ENCODE peak calls at places on chromosome 19, in ten cellular contexts. E is RPMI8226; W is stimulated activated CD4-positive, alpha-beta T cell treated with anti-CD3 and anti-CD28 coated beads, TNF-alpha, amount 100 ng/mL, for 48 hours; G is COR-L47; I is AG09309; B is CD8-positive, alpha-beta memory T cell; X is WTC11; U is NCI-H1417 treated with DMSO at 0.1 percent for 48 hours; D is occipital lobe; M is fibroblast of pulmonary artery. V is an unnamed sample.
A peak's percentile ranks its signal among the peaks of the same experiment; 100 is the strongest.

GRCh38 chr19:43290568-43291359 is 21.4 kb upstream of the PSG9 start:
- DNase-seq in E (no peak), W (no peak), G (no peak), I (no peak), B (no peak), X (peak; percentile 15), U (no peak), D (no peak), M (peak; percentile 13), V (no peak)

GRCh38 chr19:17302391-17303166 is 646 bp downstream of the ABHD8 start:
- DNase-seq in E (peak; percentile 28), W (no peak), G (no peak), I (no peak), B (peak; percentile 67), X (peak; percentile 40), U (no peak), D (no peak), M (no peak), V (no peak)

GRCh38 chr19:38270587-38271167 is 6.3 kb downstream of the SPINT2 start:
- DNase-seq in E (no peak), W (no peak), G (peak; percentile 14), I (no peak), B (no peak), X (no peak), U (no peak), D (no peak), M (no peak), V (no peak)

GRCh38 chr19:5086725-5087439 is 118.0 kb downstream of the KDM4B start:
- DNase-seq in E (no peak), W (no peak), G (peak; percentile 50), I (no peak), B (no peak), X (peak; percentile 71), U (peak; percentile 54), D (no peak), M (no peak), V (no peak)

GRCh38 chr19:14517840-14518505 is at the start of gene DNAJB1:
- DNase-seq in E (peak; percentile 84), W (no peak), G (peak; percentile 61), I (no peak), B (peak; percentile 77), X (peak; percentile 58), U (peak; percentile 65), D (peak; percentile 76), M (peak; percentile 74), V (peak; percentile 86)

GRCh38 chr19:51702103-51702753 is 9.1 kb downstream of the SPACA6 start:
- DNase-seq in E (peak; percentile 41), W (no peak), G (no peak), I (no peak), B (peak; percentile 64), X (peak; percentile 96), U (no peak), D (no peak), M (peak; percentile 58), V (peak; percentile 81)

GRCh38 chr19:4028334-4029246 is 21.1 kb downstream of the PIAS4 start:
- DNase-seq in E (no peak), W (no peak), G (no peak), I (no peak), B (no peak), X (no peak), U (no peak), D (no peak), M (no peak), V (no peak)

GRCh38 chr19:28727133-28727834 is 485.7 kb downstream of the UQCRFS1 start:
- DNase-seq in E (no peak), W (peak; percentile 32), G (no peak), I (no peak), B (no peak), X (peak; percentile 89), U (no peak), D (no peak), M (peak; percentile 21), V (no peak)

GRCh38 chr19:7301525-7301924 is 7.3 kb upstream of the INSR start:
- DNase-seq in E (no peak), W (no peak), G (no peak), I (no peak), B (no peak), X (no peak), U (no peak), D (no peak), M (no peak), V (no peak)

GRCh38 chr19:40283414-40284250 is 1.5 kb downstream of the AKT2 start:
- DNase-seq in E (no peak), W (no peak), G (no peak), I (no peak), B (no peak), X (peak; percentile 7), U (no peak), D (no peak), M (peak; percentile 18), V (no peak)

GRCh38 chr19:1837625-1838105 is 10.6 kb downstream of the REXO1 start:
- DNase-seq in E (peak; percentile 24), W (peak; percentile 39), G (no peak), I (no peak), B (peak; percentile 66), X (peak; percentile 88), U (no peak), D (no peak), M (peak; percentile 32), V (no peak)

GRCh38 chr19:756232-756631 is 5.3 kb downstream of the MISP start:
- DNase-seq in E (no peak), W (no peak), G (no peak), I (no peak), B (no peak), X (no peak), U (no peak), D (no peak), M (peak; percentile 35), V (no peak)

GRCh38 chr19:34480971-34481821 is at the start of gene WTIP:
- DNase-seq in E (no peak), W (no peak), G (no peak), I (peak; percentile 66), B (no peak), X (peak; percentile 87), U (no peak), D (no peak), M (peak; percentile 89), V (peak; percentile 65)

GRCh38 chr19:15550847-15551182 is 42.5 kb downstream of the CYP4F22 start:
- DNase-seq in E (no peak), W (no peak), G (no peak), I (no peak), B (no peak), X (peak; percentile 22), U (no peak), D (no peak), M (no peak), V (no peak)

GRCh38 chr19:7959209-7959608 is 15.7 kb upstream of the TIMM44 start:
- DNase-seq in E (no peak), W (no peak), G (no peak), I (no peak), B (no peak), X (no peak), U (no peak), D (no peak), M (no peak), V (no peak)

GRCh38 chr19:47740866-47741519 is 4.4 kb upstream of the NOP53 start:
- DNase-seq in E (no peak), W (no peak), G (no peak), I (no peak), B (no peak), X (no peak), U (no peak), D (no peak), M (no peak), V (no peak)

GRCh38 chr19:21491161-21491560 is 14.2 kb upstream of the ZNF429 start:
- DNase-seq in E (no peak), W (no peak), G (no peak), I (no peak), B (no peak), X (no peak), U (no peak), D (no peak), M (no peak), V (no peak)

GRCh38 chr19:9126900-9127405 is at the start of gene OR7G3:
- DNase-seq in E (no peak), W (no peak), G (no peak), I (no peak), B (no peak), X (no peak), U (no peak), D (no peak), M (no peak), V (no peak)

GRCh38 chr19:15640294-15640903 is at the start of gene CYP4F3:
- DNase-seq in E (peak; percentile 78), W (no peak), G (peak; percentile 51), I (no peak), B (no peak), X (no peak), U (no peak), D (peak; percentile 53), M (no peak), V (peak; percentile 94)

GRCh38 chr19:10086032-10086903 is at the start of gene SHFL:
- DNase-seq in E (peak; percentile 89), W (peak; percentile 68), G (peak; percentile 49), I (no peak), B (peak; percentile 90), X (peak; percentile 79), U (no peak), D (peak; percentile 47), M (peak; percentile 54), V (peak; percentile 80)

GRCh38 chr19:4081441-4082129 is 14.9 kb upstream of the ZBTB7A start:
- DNase-seq in E (no peak), W (no peak), G (no peak), I (no peak), B (no peak), X (no peak), U (no peak), D (no peak), M (no peak), V (no peak)

GRCh38 chr19:33207903-33208302 is 13.8 kb downstream of the LRP3 start:
- DNase-seq in E (no peak), W (no peak), G (no peak), I (no peak), B (no peak), X (no peak), U (no peak), D (no peak), M (no peak), V (no peak)

GRCh38 chr19:17680235-17680722 is 7.9 kb downstream of the UNC13A start:
- DNase-seq in E (peak; percentile 50), W (peak; percentile 9), G (no peak), I (peak; percentile 28), B (peak; percentile 68), X (peak; percentile 47), U (no peak), D (peak; percentile 27), M (peak; percentile 70), V (peak; percentile 71)

GRCh38 chr19:19399733-19400438 is 5.6 kb upstream of the GATAD2A start:
- DNase-seq in E (no peak), W (no peak), G (no peak), I (no peak), B (peak; percentile 2), X (no peak), U (no peak), D (no peak), M (peak; percentile 65), V (no peak)

V was measured in ureter.